ENCODE peak calls at places on chromosomes 1 and 21, in eight cellular contexts. S, D, I, L, E, A, T and X are unnamed samples.

GRCh38 chr1:29468501-29468900 is 232.2 kb downstream of the PTPRU start:
- DNase-seq in S (no peak), D (no peak), I (no peak), L (no peak), E (no peak), A (no peak), T (no peak), X (peak)

GRCh38 chr1:170730443-170730842 is 66.5 kb downstream of the PRRX1 start:
- DNase-seq in S (no peak), D (peak), I (no peak), L (no peak), E (no peak), A (no peak), T (peak), X (no peak)

GRCh38 chr21:28283652-28284490 is 708.8 kb downstream of the LTN1 start:
- DNase-seq in S (no peak), D (peak), I (no peak), L (no peak), E (peak), A (no peak), T (no peak), X (no peak)

GRCh38 chr1:150973258-150973825 is 1.3 kb downstream of the CERS2 start:
- DNase-seq in S (no peak), D (peak), I (peak), L (no peak), E (no peak), A (peak), T (no peak), X (no peak)

GRCh38 chr1:35561972-35562680 is 4.5 kb downstream of the NCDN start:
- DNase-seq in S (no peak), D (no peak), I (no peak), L (no peak), E (no peak), A (no peak), T (no peak), X (no peak)

GRCh38 chr1:89931950-89932349 is 63.0 kb upstream of the ZNF326 start:
- DNase-seq in S (no peak), D (no peak), I (no peak), L (no peak), E (no peak), A (no peak), T (no peak), X (no peak)

GRCh38 chr1:3480369-3480719 is 25.9 kb downstream of the ARHGEF16 start:
- DNase-seq in S (no peak), D (no peak), I (no peak), L (no peak), E (no peak), A (no peak), T (no peak), X (no peak)

GRCh38 chr1:235516862-235517446 is 12.7 kb upstream of the B3GALNT2 start:
- DNase-seq in S (no peak), D (no peak), I (no peak), L (no peak), E (peak), A (no peak), T (no peak), X (no peak)

GRCh38 chr1:19234224-19234623 is 17.1 kb downstream of the EMC1 start:
- DNase-seq in S (no peak), D (no peak), I (no peak), L (no peak), E (no peak), A (no peak), T (no peak), X (no peak)

GRCh38 chr1:20312310-20312709 is 21.6 kb downstream of the VWA5B1 start:
- DNase-seq in S (no peak), D (no peak), I (no peak), L (no peak), E (no peak), A (no peak), T (no peak), X (no peak)

GRCh38 chr1:192657760-192658159 is 21.8 kb downstream of the RGS13 start:
- DNase-seq in S (no peak), D (no peak), I (no peak), L (no peak), E (no peak), A (no peak), T (no peak), X (no peak)

GRCh38 chr1:169527461-169528213 is 41.9 kb upstream of the SLC19A2 start:
- DNase-seq in S (no peak), D (peak), I (no peak), L (no peak), E (no peak), A (no peak), T (no peak), X (no peak)

GRCh38 chr1:27550510-27551169 is 53.3 kb downstream of the AHDC1 start:
- DNase-seq in S (no peak), D (no peak), I (no peak), L (no peak), E (no peak), A (no peak), T (no peak), X (no peak)

GRCh38 chr1:246748867-246749266 is 24.7 kb downstream of the SCCPDH start:
- DNase-seq in S (no peak), D (no peak), I (no peak), L (no peak), E (peak), A (no peak), T (peak), X (no peak)

GRCh38 chr21:26659181-26659580 is 86.1 kb upstream of the CYYR1 start:
- DNase-seq in S (no peak), D (no peak), I (no peak), L (no peak), E (no peak), A (no peak), T (peak), X (no peak)

GRCh38 chr1:7046314-7046713 is 261.1 kb downstream of the CAMTA1 start:
- DNase-seq in S (peak), D (peak), I (no peak), L (no peak), E (peak), A (no peak), T (peak), X (peak)

GRCh38 chr1:227547604-227548397 is 15.6 kb upstream of the ZNF678 start:
- DNase-seq in S (no peak), D (no peak), I (no peak), L (no peak), E (no peak), A (no peak), T (peak), X (no peak)

GRCh38 chr1:32887623-32888022 is 1.3 kb downstream of the HPCA start:
- DNase-seq in S (no peak), D (no peak), I (no peak), L (no peak), E (no peak), A (no peak), T (no peak), X (no peak)

GRCh38 chr1:90044346-90044745 is 49.4 kb downstream of the ZNF326 start:
- DNase-seq in S (no peak), D (no peak), I (no peak), L (no peak), E (no peak), A (no peak), T (no peak), X (no peak)

GRCh38 chr1:4010284-4010683 is 110.2 kb upstream of the C1orf174 start:
- DNase-seq in S (no peak), D (no peak), I (no peak), L (no peak), E (no peak), A (no peak), T (no peak), X (no peak)

GRCh38 chr1:31621498-31621820 is 4.0 kb downstream of the HCRTR1 start:
- DNase-seq in S (no peak), D (no peak), I (no peak), L (no peak), E (no peak), A (no peak), T (no peak), X (no peak)

GRCh38 chr1:112461200-112461871 is 47.4 kb upstream of the WNT2B start:
- DNase-seq in S (no peak), D (no peak), I (no peak), L (no peak), E (no peak), A (no peak), T (peak), X (no peak)

GRCh38 chr1:151476083-151476482 is 16.8 kb upstream of the POGZ start:
- DNase-seq in S (no peak), D (no peak), I (no peak), L (no peak), E (no peak), A (no peak), T (no peak), X (no peak)

GRCh38 chr1:226708342-226708780 is 30.7 kb downstream of the ITPKB start:
- DNase-seq in S (no peak), D (peak), I (peak), L (no peak), E (peak), A (no peak), T (peak), X (no peak)

GRCh38 chr1:94666797-94667196 is 125.2 kb upstream of the F3 start:
- DNase-seq in S (no peak), D (no peak), I (no peak), L (no peak), E (no peak), A (no peak), T (no peak), X (no peak)

GRCh38 chr21:38148046-38148445 is 108.7 kb upstream of the KCNJ15 start:
- DNase-seq in S (no peak), D (no peak), I (no peak), L (no peak), E (no peak), A (no peak), T (peak), X (no peak)

GRCh38 chr1:153122831-153123421 is 9.6 kb upstream of the SPRR2F start:
- DNase-seq in S (peak), D (no peak), I (no peak), L (peak), E (no peak), A (no peak), T (no peak), X (no peak)

GRCh38 chr1:41408691-41409090 is 47.5 kb downstream of the FOXO6 start:
- DNase-seq in S (no peak), D (no peak), I (no peak), L (no peak), E (no peak), A (no peak), T (no peak), X (no peak)

GRCh38 chr1:204670152-204670927 is 15.2 kb downstream of the LRRN2 start:
- DNase-seq in S (no peak), D (peak), I (no peak), L (no peak), E (no peak), A (no peak), T (no peak), X (no peak)

GRCh38 chr1:211734791-211735190 is 59.4 kb upstream of the NEK2 start:
- DNase-seq in S (peak), D (no peak), I (no peak), L (peak), E (no peak), A (peak), T (no peak), X (no peak)

GRCh38 chr21:44728716-44729115 is 17.3 kb upstream of the TSPEAR start:
- DNase-seq in S (no peak), D (no peak), I (no peak), L (no peak), E (no peak), A (no peak), T (no peak), X (peak)

GRCh38 chr1:20189664-20190063 is 3.3 kb upstream of the PLA2G2C start:
- DNase-seq in S (no peak), D (no peak), I (no peak), L (no peak), E (no peak), A (no peak), T (no peak), X (no peak)

GRCh38 chr1:70195342-70195741 is 10.0 kb downstream of the LRRC40 start:
- DNase-seq in S (no peak), D (no peak), I (no peak), L (no peak), E (no peak), A (no peak), T (no peak), X (no peak)

GRCh38 chr1:19605884-19606442 is 38.1 kb upstream of the NBL1 start:
- DNase-seq in S (no peak), D (no peak), I (no peak), L (no peak), E (no peak), A (no peak), T (no peak), X (no peak)

GRCh38 chr1:77265180-77265579 is 16.6 kb upstream of the AK5 start:
- DNase-seq in S (no peak), D (no peak), I (no peak), L (no peak), E (no peak), A (no peak), T (no peak), X (no peak)

GRCh38 chr1:47675721-47676120 is 237.9 kb downstream of the FOXD2 start:
- DNase-seq in S (no peak), D (no peak), I (no peak), L (no peak), E (no peak), A (no peak), T (no peak), X (no peak)

GRCh38 chr1:11977625-11978024 is 2.6 kb upstream of the MFN2 start:
- DNase-seq in S (no peak), D (peak), I (no peak), L (no peak), E (no peak), A (no peak), T (no peak), X (no peak)

GRCh38 chr1:235920596-235921375 is 54.1 kb upstream of the LYST start:
- DNase-seq in S (no peak), D (no peak), I (no peak), L (no peak), E (no peak), A (no peak), T (no peak), X (no peak)